ENCODE peak calls at places on chromosome 5, in six cellular contexts. C is A549, W is transverse colon, Z is sigmoid colon, O is ovary, L is stomach. T is an unnamed sample.

GRCh38 chr5:141969783-141970741 is 1.2 kb downstream of the RNF14 start:
- DNase-seq in L (no peak), W (peak; percentile 31), O (no peak), C (peak; percentile 55), Z (no peak), T (no peak)

GRCh38 chr5:77844408-77845272 is 68.5 kb upstream of the TBCA start:
- DNase-seq in L (no peak), C (no peak), O (no peak), W (no peak), Z (no peak), T (no peak)

GRCh38 chr5:170333161-170333909 is 35.8 kb upstream of the LCP2 start:
- DNase-seq in O (no peak), C (no peak), W (peak; percentile 43), Z (no peak), L (peak; percentile 33), T (no peak)

GRCh38 chr5:138351056-138351455 is 1.4 kb upstream of the KDM3B start:
- DNase-seq in W (no peak), L (no peak), O (no peak), Z (no peak), C (no peak), T (no peak)

GRCh38 chr5:39201160-39201794 is 18.1 kb downstream of the FYB1 start:
- DNase-seq in C (no peak), L (no peak), Z (no peak), W (no peak), O (no peak), T (no peak)

GRCh38 chr5:180607861-180608571 is 16.7 kb upstream of the SCGB3A1 start:
- DNase-seq in O (no peak), Z (no peak), C (no peak), L (no peak), W (no peak), T (no peak)

GRCh38 chr5:136656811-136657210 is 291.5 kb upstream of the TRPC7 start:
- DNase-seq in W (no peak), O (no peak), L (no peak), C (no peak), Z (no peak), T (no peak)

GRCh38 chr5:8633259-8633658 is 764.3 kb downstream of the MTRR start:
- DNase-seq in C (no peak), W (no peak), Z (no peak), O (no peak), L (no peak), T (no peak)

GRCh38 chr5:154435226-154435625 is 10.6 kb upstream of the SAP30L start:
- DNase-seq in W (no peak), L (no peak), O (no peak), C (no peak), Z (no peak), T (no peak)

GRCh38 chr5:124274949-124275348 is 471.5 kb downstream of the ZNF608 start:
- DNase-seq in L (no peak), O (no peak), Z (no peak), W (no peak), C (no peak), T (no peak)

GRCh38 chr5:138831703-138832102 is 43.4 kb downstream of the LRRTM2 start:
- DNase-seq in Z (no peak), C (no peak), O (no peak), W (no peak), L (no peak), T (no peak)

GRCh38 chr5:108989761-108990392 is 242.2 kb downstream of the FER start:
- DNase-seq in W (no peak), L (no peak), Z (no peak), C (no peak), O (no peak), T (no peak)

GRCh38 chr5:96781031-96781733 is 26.6 kb downstream of the ERAP1 start:
- DNase-seq in O (no peak), C (no peak), Z (no peak), L (no peak), W (no peak), T (no peak)

GRCh38 chr5:123487298-123487697 is 24.7 kb upstream of the CSNK1G3 start:
- DNase-seq in L (no peak), O (no peak), C (no peak), Z (no peak), W (no peak), T (no peak)

GRCh38 chr5:140042551-140043507 is at the start of gene NRG2:
- DNase-seq in W (peak; percentile 63), O (peak; percentile 84), C (peak; percentile 89), Z (peak; percentile 90), L (peak; percentile 52), T (peak; percentile 28)

GRCh38 chr5:166582416-166582815 is 1709.0 kb upstream of the WWC1 start:
- DNase-seq in C (no peak), Z (no peak), W (no peak), O (no peak), L (no peak), T (no peak)

GRCh38 chr5:112121268-112121667 is 297.8 kb downstream of the EPB41L4A start:
- DNase-seq in Z (no peak), W (no peak), L (no peak), C (no peak), O (no peak), T (no peak)

GRCh38 chr5:177595991-177596774 is 3.7 kb upstream of the B4GALT7 start:
- DNase-seq in L (no peak), O (no peak), Z (peak; percentile 24), C (no peak), W (no peak), T (no peak)

GRCh38 chr5:122937914-122938313 is 92.5 kb downstream of the SNX24 start:
- DNase-seq in Z (peak; percentile 76), O (peak; percentile 49), C (no peak), W (peak; percentile 24), L (peak; percentile 59), T (peak; percentile 47)

GRCh38 chr5:62314431-62314830 is 8.4 kb downstream of the KIF2A start:
- DNase-seq in O (no peak), W (no peak), C (no peak), Z (no peak), L (no peak), T (no peak)

GRCh38 chr5:178214160-178214803 is 9.9 kb downstream of the HNRNPAB start:
- DNase-seq in O (no peak), L (no peak), Z (no peak), C (no peak), W (no peak), T (no peak)

GRCh38 chr5:132110930-132111329 is 37.3 kb downstream of the CSF2 start:
- DNase-seq in O (no peak), Z (no peak), W (no peak), C (no peak), L (no peak), T (no peak)

GRCh38 chr5:72829707-72830106 is 13.2 kb downstream of the TNPO1 start:
- DNase-seq in C (no peak), L (no peak), O (no peak), Z (no peak), W (no peak), T (no peak)

GRCh38 chr5:142902188-142902965 is 132.2 kb downstream of the ARHGAP26 start:
- DNase-seq in W (no peak), C (no peak), O (no peak), L (no peak), Z (no peak), T (no peak)

GRCh38 chr5:91311168-91311696 is 71.9 kb downstream of the ARRDC3 start:
- DNase-seq in W (no peak), L (no peak), Z (no peak), C (no peak), O (no peak), T (no peak)

GRCh38 chr5:16593013-16593412 is 23.8 kb downstream of the RETREG1 start:
- DNase-seq in C (no peak), O (no peak), L (no peak), Z (no peak), W (no peak), T (no peak)

GRCh38 chr5:120152472-120152871 is 311.6 kb upstream of the PRR16 start:
- DNase-seq in C (no peak), Z (no peak), L (no peak), O (no peak), W (no peak), T (no peak)

GRCh38 chr5:657570-657969 is 35.6 kb downstream of the TPPP start:
- DNase-seq in O (no peak), L (no peak), W (no peak), Z (peak; percentile 43), C (peak; percentile 23), T (no peak)

GRCh38 chr5:143304836-143305475 is 98.5 kb downstream of the NR3C1 start:
- DNase-seq in C (no peak), O (no peak), Z (no peak), W (no peak), L (no peak), T (no peak)

GRCh38 chr5:61551637-61552313 is 219.7 kb downstream of the ZSWIM6 start:
- DNase-seq in Z (no peak), W (no peak), L (no peak), O (no peak), C (no peak), T (no peak)

GRCh38 chr5:10629661-10630060 is 65.8 kb downstream of the ANKRD33B start:
- DNase-seq in Z (no peak), C (no peak), O (no peak), L (no peak), W (no peak), T (no peak)
- TF ChIP-seq EP300 in Z (no peak), C (no peak), O (no peak), L (no peak), W (no peak), T (no peak)

GRCh38 chr5:37867634-37868033 is 27.8 kb upstream of the GDNF start:
- DNase-seq in L (no peak), O (no peak), C (no peak), W (no peak), Z (no peak), T (no peak)
- TF ChIP-seq EP300 in L (no peak), O (no peak), C (no peak), W (no peak), Z (no peak), T (no peak)

GRCh38 chr5:168216989-168217388 is 74.5 kb upstream of the WWC1 start:
- DNase-seq in L (no peak), O (no peak), Z (no peak), C (no peak), W (no peak), T (no peak)
- TF ChIP-seq EP300 in L (no peak), O (no peak), Z (no peak), C (no peak), W (no peak), T (no peak)

DNA sequence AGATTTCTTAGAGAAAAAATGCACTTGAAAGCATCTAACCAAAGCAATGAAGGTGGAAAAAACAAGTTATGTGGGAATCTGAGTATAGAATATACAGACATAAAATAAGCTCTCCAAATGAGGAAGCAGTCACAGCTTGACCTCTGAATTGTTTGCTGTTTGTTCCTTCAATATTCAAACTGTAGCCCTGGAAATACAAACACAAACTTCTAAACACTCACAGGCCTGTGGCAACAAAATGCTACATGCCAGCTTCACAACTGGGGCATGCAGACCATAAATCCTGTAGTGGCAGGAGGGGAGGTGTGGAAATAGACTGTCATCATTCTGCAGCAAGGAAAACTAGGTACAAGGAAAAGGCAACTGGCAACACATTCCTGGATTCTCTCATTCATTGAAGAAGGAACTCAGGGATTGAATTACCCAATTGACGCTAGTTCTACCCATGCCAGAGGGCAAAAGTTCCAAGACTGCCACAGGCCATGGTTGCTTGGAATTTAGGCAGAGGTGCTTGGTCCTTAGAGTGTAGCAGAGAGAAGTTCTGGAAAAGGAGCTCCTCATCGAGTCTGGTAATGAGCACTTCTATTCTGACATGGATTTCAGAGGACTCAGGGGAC is 349.6 kb downstream of the PDE4D start:
- DNase-seq in L (no peak), W (peak; percentile 22), Z (no peak), C (peak; percentile 21), O (no peak), T (no peak)
- TF ChIP-seq EP300 in L (no peak), W (no peak), Z (no peak), C (peak; percentile 76), O (no peak), T (no peak)